ENCODE peak calls at places on chromosomes 5 and 9, in seven cellular contexts. One of them, this sample, is unnamed.

GRCh38 chr9:93112116-93112863 is 16.3 kb downstream of the CARD19 start:
- DNase-seq in fibroblast of lung: no peak
- DNase-seq in lung: no peak
- DNase-seq in neuronal stem cell: no peak
- DNase-seq in heart right ventricle: peak
- DNase-seq in coronary artery: peak
- DNase-seq in CD8-positive, alpha-beta memory T cell: no peak
- DNase-seq in this sample: no peak

GRCh38 chr5:68285857-68286611 is 70.5 kb downstream of the PIK3R1 start:
- DNase-seq in fibroblast of lung: peak
- DNase-seq in lung: no peak
- DNase-seq in neuronal stem cell: peak
- DNase-seq in heart right ventricle: no peak
- DNase-seq in coronary artery: no peak
- DNase-seq in CD8-positive, alpha-beta memory T cell: peak
- DNase-seq in this sample: no peak

GRCh38 chr5:33565304-33565703 is 124.5 kb downstream of the TARS1 start:
- DNase-seq in fibroblast of lung: no peak
- DNase-seq in lung: no peak
- DNase-seq in neuronal stem cell: no peak
- DNase-seq in heart right ventricle: no peak
- DNase-seq in coronary artery: no peak
- DNase-seq in CD8-positive, alpha-beta memory T cell: no peak
- DNase-seq in this sample: no peak

GRCh38 chr5:9498541-9499497 is 47.1 kb downstream of the SEMA5A start:
- DNase-seq in fibroblast of lung: no peak
- DNase-seq in lung: no peak
- DNase-seq in neuronal stem cell: peak
- DNase-seq in heart right ventricle: no peak
- DNase-seq in coronary artery: no peak
- DNase-seq in CD8-positive, alpha-beta memory T cell: no peak
- DNase-seq in this sample: no peak

GRCh38 chr9:121841771-121842611 is 190.6 kb downstream of the DAB2IP start:
- DNase-seq in fibroblast of lung: peak
- DNase-seq in lung: no peak
- DNase-seq in neuronal stem cell: no peak
- DNase-seq in heart right ventricle: no peak
- DNase-seq in coronary artery: peak
- DNase-seq in CD8-positive, alpha-beta memory T cell: no peak
- DNase-seq in this sample: no peak

GRCh38 chr5:178335287-178336030 is 102.9 kb upstream of the PHYKPL start:
- DNase-seq in fibroblast of lung: no peak
- DNase-seq in lung: no peak
- DNase-seq in neuronal stem cell: no peak
- DNase-seq in heart right ventricle: no peak
- DNase-seq in coronary artery: no peak
- DNase-seq in CD8-positive, alpha-beta memory T cell: no peak
- DNase-seq in this sample: no peak

GRCh38 chr9:89956907-89957306 is 352.1 kb downstream of the GADD45G start:
- DNase-seq in fibroblast of lung: no peak
- DNase-seq in lung: no peak
- DNase-seq in neuronal stem cell: no peak
- DNase-seq in heart right ventricle: no peak
- DNase-seq in coronary artery: no peak
- DNase-seq in CD8-positive, alpha-beta memory T cell: no peak
- DNase-seq in this sample: no peak

GRCh38 chr5:133818869-133819600 is 149.4 kb downstream of the C5orf15 start:
- DNase-seq in fibroblast of lung: no peak
- DNase-seq in lung: no peak
- DNase-seq in neuronal stem cell: no peak
- DNase-seq in heart right ventricle: no peak
- DNase-seq in coronary artery: no peak
- DNase-seq in CD8-positive, alpha-beta memory T cell: no peak
- DNase-seq in this sample: no peak

GRCh38 chr5:109365653-109366052 is 44.1 kb downstream of the PJA2 start:
- DNase-seq in fibroblast of lung: no peak
- DNase-seq in lung: no peak
- DNase-seq in neuronal stem cell: no peak
- DNase-seq in heart right ventricle: no peak
- DNase-seq in coronary artery: no peak
- DNase-seq in CD8-positive, alpha-beta memory T cell: no peak
- DNase-seq in this sample: no peak

GRCh38 chr5:103617090-103617489 is 54.5 kb upstream of the NUDT12 start:
- DNase-seq in fibroblast of lung: no peak
- DNase-seq in lung: no peak
- DNase-seq in neuronal stem cell: no peak
- DNase-seq in heart right ventricle: no peak
- DNase-seq in coronary artery: no peak
- DNase-seq in CD8-positive, alpha-beta memory T cell: no peak
- DNase-seq in this sample: no peak

GRCh38 chr5:7668161-7668560 is 182.8 kb downstream of the CFAP90 start:
- DNase-seq in fibroblast of lung: no peak
- DNase-seq in lung: no peak
- DNase-seq in neuronal stem cell: no peak
- DNase-seq in heart right ventricle: no peak
- DNase-seq in coronary artery: no peak
- DNase-seq in CD8-positive, alpha-beta memory T cell: no peak
- DNase-seq in this sample: no peak

GRCh38 chr9:121292801-121293241 is 24.9 kb downstream of the GSN start:
- DNase-seq in fibroblast of lung: no peak
- DNase-seq in lung: no peak
- DNase-seq in neuronal stem cell: no peak
- DNase-seq in heart right ventricle: no peak
- DNase-seq in coronary artery: no peak
- DNase-seq in CD8-positive, alpha-beta memory T cell: no peak
- DNase-seq in this sample: no peak

GRCh38 chr9:749712-750111 is 91.8 kb upstream of the DMRT1 start:
- DNase-seq in fibroblast of lung: peak
- DNase-seq in lung: no peak
- DNase-seq in neuronal stem cell: no peak
- DNase-seq in heart right ventricle: no peak
- DNase-seq in coronary artery: no peak
- DNase-seq in CD8-positive, alpha-beta memory T cell: peak
- DNase-seq in this sample: no peak

GRCh38 chr5:137739737-137740136 is 3.8 kb upstream of the KLHL3 start:
- DNase-seq in fibroblast of lung: no peak
- DNase-seq in lung: no peak
- DNase-seq in neuronal stem cell: no peak
- DNase-seq in heart right ventricle: no peak
- DNase-seq in coronary artery: no peak
- DNase-seq in CD8-positive, alpha-beta memory T cell: no peak
- DNase-seq in this sample: no peak

GRCh38 chr9:137986268-137987099 is 108.9 kb downstream of the CACNA1B start:
- DNase-seq in fibroblast of lung: no peak
- DNase-seq in lung: peak
- DNase-seq in neuronal stem cell: no peak
- DNase-seq in heart right ventricle: no peak
- DNase-seq in coronary artery: no peak
- DNase-seq in CD8-positive, alpha-beta memory T cell: no peak
- DNase-seq in this sample: no peak

GRCh38 chr9:98879958-98880300 is 63.8 kb upstream of the COL15A1 start:
- DNase-seq in fibroblast of lung: no peak
- DNase-seq in lung: no peak
- DNase-seq in neuronal stem cell: no peak
- DNase-seq in heart right ventricle: peak
- DNase-seq in coronary artery: peak
- DNase-seq in CD8-positive, alpha-beta memory T cell: no peak
- DNase-seq in this sample: no peak

GRCh38 chr9:136697821-136698526 is 10.7 kb upstream of the AGPAT2 start:
- DNase-seq in fibroblast of lung: no peak
- DNase-seq in lung: no peak
- DNase-seq in neuronal stem cell: no peak
- DNase-seq in heart right ventricle: no peak
- DNase-seq in coronary artery: no peak
- DNase-seq in CD8-positive, alpha-beta memory T cell: no peak
- DNase-seq in this sample: no peak

GRCh38 chr9:32545884-32546283 is 6.2 kb upstream of the SMIM27 start:
- DNase-seq in fibroblast of lung: no peak
- DNase-seq in lung: no peak
- DNase-seq in neuronal stem cell: no peak
- DNase-seq in heart right ventricle: no peak
- DNase-seq in coronary artery: no peak
- DNase-seq in CD8-positive, alpha-beta memory T cell: no peak
- DNase-seq in this sample: no peak

GRCh38 chr9:133786936-133787748 is 49.0 kb upstream of the SARDH start:
- DNase-seq in fibroblast of lung: no peak
- DNase-seq in lung: no peak
- DNase-seq in neuronal stem cell: no peak
- DNase-seq in heart right ventricle: no peak
- DNase-seq in coronary artery: no peak
- DNase-seq in CD8-positive, alpha-beta memory T cell: no peak
- DNase-seq in this sample: no peak

GRCh38 chr9:133786371-133786753 is 48.2 kb upstream of the SARDH start:
- DNase-seq in fibroblast of lung: no peak
- DNase-seq in lung: no peak
- DNase-seq in neuronal stem cell: no peak
- DNase-seq in heart right ventricle: no peak
- DNase-seq in coronary artery: no peak
- DNase-seq in CD8-positive, alpha-beta memory T cell: no peak
- DNase-seq in this sample: no peak

GRCh38 chr9:133785753-133786370 is 47.7 kb upstream of the SARDH start:
- DNase-seq in fibroblast of lung: no peak
- DNase-seq in lung: no peak
- DNase-seq in neuronal stem cell: no peak
- DNase-seq in heart right ventricle: no peak
- DNase-seq in coronary artery: no peak
- DNase-seq in CD8-positive, alpha-beta memory T cell: no peak
- DNase-seq in this sample: no peak

GRCh38 chr9:133783331-133783731 is 45.2 kb upstream of the SARDH start:
- DNase-seq in fibroblast of lung: no peak
- DNase-seq in lung: no peak
- DNase-seq in neuronal stem cell: no peak
- DNase-seq in heart right ventricle: no peak
- DNase-seq in coronary artery: no peak
- DNase-seq in CD8-positive, alpha-beta memory T cell: no peak
- DNase-seq in this sample: no peak

DNA sequence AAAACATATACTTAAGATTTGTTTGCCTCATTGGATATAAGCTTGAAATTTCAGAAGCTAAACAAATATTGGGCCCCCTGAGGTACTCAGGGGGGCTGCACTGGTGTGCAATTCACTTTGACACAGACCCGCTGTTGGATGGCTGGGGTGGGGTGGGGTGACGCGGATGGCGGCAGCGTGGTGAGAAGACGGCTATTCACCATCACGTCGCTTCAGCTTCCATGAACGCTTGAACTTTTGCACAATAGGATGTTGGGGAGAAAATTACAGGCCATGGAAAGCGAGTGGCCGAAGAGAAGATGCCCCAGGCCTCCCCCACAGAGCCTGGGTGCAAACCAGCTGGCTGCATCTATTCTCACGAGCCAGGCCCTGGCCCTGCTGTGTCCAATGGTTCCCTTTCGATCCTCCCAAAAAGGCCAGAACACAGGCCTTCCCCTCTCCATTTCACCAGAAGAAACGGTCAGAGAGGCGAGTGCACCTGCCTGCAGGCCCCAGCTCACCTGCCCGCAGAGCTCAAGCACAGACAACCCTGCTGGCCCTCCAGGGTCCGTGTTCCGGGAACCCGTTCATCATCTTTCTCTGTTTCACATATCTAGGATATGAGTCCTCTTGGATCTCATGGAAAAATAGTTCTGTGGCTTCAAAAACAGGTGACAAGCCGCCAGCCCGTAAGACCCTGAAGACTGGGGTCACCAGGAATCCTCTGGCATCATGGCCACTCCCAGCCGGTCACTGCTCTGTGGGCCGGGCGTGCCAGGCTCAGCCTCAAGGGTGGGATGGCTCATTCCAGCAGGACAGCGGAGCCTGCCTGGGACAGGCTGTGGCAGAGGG is 46.8 kb upstream of the SARDH start:
- DNase-seq in fibroblast of lung: no peak
- DNase-seq in lung: no peak
- DNase-seq in neuronal stem cell: no peak
- DNase-seq in heart right ventricle: no peak
- DNase-seq in coronary artery: no peak
- DNase-seq in CD8-positive, alpha-beta memory T cell: no peak
- DNase-seq in this sample: no peak
- H3K27ac ChIP-seq in fibroblast of lung: no peak
- H3K27ac ChIP-seq in lung: no peak
- H3K27ac ChIP-seq in neuronal stem cell: no peak
- H3K27ac ChIP-seq in heart right ventricle: no peak
- H3K27ac ChIP-seq in coronary artery: no peak
- H3K27ac ChIP-seq in CD8-positive, alpha-beta memory T cell: no peak
- H3K27ac ChIP-seq in this sample: no peak

DNA sequence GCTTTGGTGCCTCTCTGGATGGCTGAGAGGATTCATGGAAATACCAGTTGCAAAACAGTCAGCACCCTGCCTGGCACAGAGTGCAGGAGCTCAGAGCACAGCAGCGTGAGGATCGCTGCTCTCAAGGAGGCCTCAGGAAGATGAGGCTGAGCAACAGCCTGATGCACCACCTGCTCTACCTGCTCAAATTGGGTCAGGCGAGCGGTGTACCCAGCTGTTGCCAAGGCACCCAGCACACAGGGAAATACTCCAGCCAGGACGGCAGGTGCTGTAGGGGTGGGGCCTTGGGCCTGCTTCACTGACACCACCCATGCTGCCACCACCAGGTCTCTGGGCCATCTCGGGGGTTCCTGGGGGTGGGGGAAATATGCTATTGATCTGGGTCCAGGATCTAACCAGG is 4.3 kb downstream of the EEIG1 start:
- DNase-seq in fibroblast of lung: no peak
- DNase-seq in lung: peak
- DNase-seq in neuronal stem cell: no peak
- DNase-seq in heart right ventricle: no peak
- DNase-seq in coronary artery: no peak
- DNase-seq in CD8-positive, alpha-beta memory T cell: peak
- DNase-seq in this sample: no peak
- H3K4me3 ChIP-seq in fibroblast of lung: no peak
- H3K4me3 ChIP-seq in lung: no peak
- H3K4me3 ChIP-seq in neuronal stem cell: no peak
- H3K4me3 ChIP-seq in heart right ventricle: no peak
- H3K4me3 ChIP-seq in coronary artery: peak
- H3K4me3 ChIP-seq in CD8-positive, alpha-beta memory T cell: peak
- H3K4me3 ChIP-seq in this sample: peak

GRCh38 chr9:127112056-127112455 is 10.4 kb downstream of the ANGPTL2 start:
- DNase-seq in fibroblast of lung: no peak
- DNase-seq in lung: no peak
- DNase-seq in neuronal stem cell: no peak
- DNase-seq in heart right ventricle: peak
- DNase-seq in coronary artery: no peak
- DNase-seq in CD8-positive, alpha-beta memory T cell: no peak
- DNase-seq in this sample: no peak
- H3K27ac ChIP-seq in fibroblast of lung: no peak
- H3K27ac ChIP-seq in lung: no peak
- H3K27ac ChIP-seq in neuronal stem cell: no peak
- H3K27ac ChIP-seq in heart right ventricle: peak
- H3K27ac ChIP-seq in coronary artery: no peak
- H3K27ac ChIP-seq in CD8-positive, alpha-beta memory T cell: no peak
- H3K27ac ChIP-seq in this sample: no peak

GRCh38 chr9:135012166-135012565 is 75.3 kb upstream of the OLFM1 start:
- DNase-seq in fibroblast of lung: no peak
- DNase-seq in lung: no peak
- DNase-seq in neuronal stem cell: no peak
- DNase-seq in heart right ventricle: no peak
- DNase-seq in coronary artery: no peak
- DNase-seq in CD8-positive, alpha-beta memory T cell: no peak
- DNase-seq in this sample: no peak
- H3K4me3 ChIP-seq in fibroblast of lung: no peak
- H3K4me3 ChIP-seq in lung: no peak
- H3K4me3 ChIP-seq in neuronal stem cell: no peak
- H3K4me3 ChIP-seq in heart right ventricle: no peak
- H3K4me3 ChIP-seq in coronary artery: no peak
- H3K4me3 ChIP-seq in CD8-positive, alpha-beta memory T cell: no peak
- H3K4me3 ChIP-seq in this sample: no peak